ENCODE peak calls at places on chromosomes 6 and 20, in nine cellular contexts. S is HCT116, F is breast epithelium, X is endothelial cell of umbilical vein, Y is prostate gland, O is vagina, W is stomach, E is suprapubic skin, B is esophagus muscularis mucosa. I is an unnamed sample.

GRCh38 chr6:33591633-33592032 is 11.6 kb upstream of the BAK1 start:
- DNase-seq in O (no peak), B (no peak), E (no peak), S (no peak), X (no peak), F (no peak), Y (no peak), W (no peak), I (no peak)

GRCh38 chr20:44692932-44693476 is 22.2 kb upstream of the CCN5 start:
- DNase-seq in E (peak; percentile 89), O (no peak), B (peak; percentile 95), X (peak; percentile 98), F (peak; percentile 50), Y (no peak), W (peak; percentile 33), S (peak; percentile 71), I (peak; percentile 22)

GRCh38 chr6:119334535-119335264 is 14.9 kb downstream of the MAN1A1 start:
- DNase-seq in W (no peak), X (peak; percentile 72), O (no peak), B (no peak), F (no peak), E (no peak), Y (no peak), S (no peak), I (no peak)

GRCh38 chr6:90315354-90315960 is 18.8 kb upstream of the BACH2 start:
- DNase-seq in F (no peak), S (no peak), Y (no peak), E (no peak), O (no peak), B (peak; percentile 53), W (no peak), X (no peak), I (no peak)

GRCh38 chr20:40467014-40467413 is 222.0 kb downstream of the MAFB start:
- DNase-seq in F (no peak), O (no peak), S (no peak), X (no peak), B (peak; percentile 86), W (no peak), Y (no peak), E (no peak), I (no peak)

GRCh38 chr6:69630767-69631166 is 166.0 kb downstream of the LMBRD1 start:
- DNase-seq in S (no peak), W (no peak), B (no peak), Y (no peak), F (no peak), O (no peak), X (no peak), E (no peak), I (no peak)

GRCh38 chr6:125746731-125747588 is 2.5 kb upstream of the HEY2 start:
- DNase-seq in O (no peak), X (peak; percentile 47), S (no peak), B (no peak), Y (peak; percentile 21), W (peak; percentile 60), E (peak; percentile 82), F (peak; percentile 64), I (peak; percentile 71)

GRCh38 chr6:139764498-139764986 is 390.1 kb upstream of the CITED2 start:
- DNase-seq in X (peak; percentile 91), E (no peak), O (no peak), B (no peak), F (peak; percentile 45), Y (no peak), S (peak; percentile 83), W (no peak), I (no peak)

GRCh38 chr6:11710968-11711643 is 67.5 kb downstream of the ADTRP start:
- DNase-seq in S (no peak), O (no peak), Y (no peak), X (no peak), F (no peak), E (no peak), B (no peak), W (no peak), I (no peak)

GRCh38 chr6:9204171-9204570 is 768.8 kb upstream of the SLC35B3 start:
- DNase-seq in E (no peak), W (no peak), B (no peak), Y (no peak), X (peak; percentile 41), S (peak; percentile 56), F (peak; percentile 28), O (no peak), I (no peak)

GRCh38 chr6:153727910-153728309 is 311.1 kb upstream of the OPRM1 start:
- DNase-seq in B (no peak), S (no peak), W (no peak), Y (no peak), F (no peak), E (no peak), O (no peak), X (no peak), I (no peak)

GRCh38 chr20:10131612-10132345 is 86.9 kb upstream of the SNAP25 start:
- DNase-seq in E (no peak), F (peak; percentile 22), W (peak; percentile 72), Y (peak; percentile 29), X (no peak), O (no peak), S (no peak), B (no peak), I (peak; percentile 20)

GRCh38 chr6:75220365-75220764 is 14.5 kb upstream of the COL12A1 start:
- DNase-seq in B (no peak), F (no peak), O (no peak), Y (no peak), W (no peak), S (no peak), E (no peak), X (peak; percentile 30), I (no peak)

GRCh38 chr6:158409451-158409850 is 97.2 kb downstream of the TULP4 start:
- DNase-seq in F (no peak), B (peak; percentile 66), X (peak; percentile 94), E (no peak), W (no peak), O (no peak), S (no peak), Y (no peak), I (no peak)

GRCh38 chr6:100452998-100453397 is 11.7 kb downstream of the SIM1 start:
- DNase-seq in X (no peak), W (no peak), E (no peak), B (no peak), O (no peak), Y (no peak), S (no peak), F (no peak), I (no peak)

GRCh38 chr6:166559662-166560061 is 26.8 kb downstream of the RAMACL start:
- DNase-seq in B (no peak), Y (no peak), S (no peak), X (no peak), E (no peak), W (no peak), F (no peak), O (no peak), I (no peak)

GRCh38 chr6:49333345-49334120 is 129.5 kb downstream of the MMUT start:
- DNase-seq in O (no peak), X (no peak), Y (no peak), B (no peak), E (no peak), F (no peak), W (no peak), S (no peak), I (no peak)

DNA sequence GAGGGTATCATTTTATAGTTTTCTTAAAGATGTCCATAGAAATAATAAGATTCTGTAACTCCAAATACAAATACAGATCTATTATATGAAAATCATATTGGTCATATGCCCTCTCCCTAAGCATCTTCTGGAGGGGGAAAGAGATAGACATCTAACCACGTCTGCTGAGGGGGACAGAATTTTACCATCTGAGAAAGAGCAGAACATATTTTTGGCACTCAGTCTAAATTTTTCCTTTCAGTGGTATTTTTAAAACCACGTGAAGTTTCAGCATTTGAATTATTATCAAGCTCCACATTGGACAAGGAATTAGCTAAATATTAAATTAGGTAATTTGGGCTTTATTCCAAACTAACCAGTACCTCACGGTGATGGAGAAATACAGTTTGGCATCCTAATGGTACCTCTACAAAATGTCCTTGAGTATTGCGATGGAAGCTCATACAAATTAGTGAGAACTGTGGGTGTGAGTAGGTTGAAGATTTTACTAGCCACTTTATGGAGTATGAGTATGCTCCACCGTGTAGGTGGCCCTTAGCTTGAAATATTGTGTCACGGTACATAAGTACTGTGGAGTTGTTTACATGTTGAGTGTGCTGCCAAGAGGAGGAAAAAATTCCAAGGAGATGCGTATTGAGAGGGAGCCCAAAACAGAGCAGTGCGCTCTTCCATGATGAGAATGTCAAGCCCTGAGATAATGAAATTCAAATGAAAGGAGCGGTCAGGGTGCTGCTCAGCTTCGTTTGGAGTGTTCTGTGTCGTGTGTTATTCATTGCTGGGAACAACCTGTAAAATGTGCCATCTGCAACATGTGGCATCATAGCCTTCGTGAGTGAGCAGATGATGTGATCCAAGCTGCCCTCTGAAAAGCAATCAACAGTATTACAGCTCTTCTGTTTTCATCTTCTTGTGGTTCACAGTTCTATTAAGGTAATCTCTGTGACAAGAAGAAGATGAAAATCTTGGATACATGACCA is 48.4 kb upstream of the PHACTR2 start:
- DNase-seq in S (no peak), B (no peak), O (no peak), F (no peak), E (no peak), Y (no peak), X (no peak), W (no peak), I (no peak)
- TF ChIP-seq POLR2AphosphoS5 in S (no peak), B (peak; percentile 48), O (no peak), F (no peak), E (no peak), Y (no peak), X (no peak), W (peak; percentile 77), I (no peak)

GRCh38 chr6:116248577-116248976 is 5.3 kb downstream of the TSPYL4 start:
- DNase-seq in S (no peak), Y (no peak), F (no peak), E (no peak), X (no peak), W (no peak), B (no peak), O (no peak), I (no peak)
- H3K4me3 ChIP-seq in S (no peak overlapping the region), Y (no peak overlapping the region), F (no peak overlapping the region), E (no peak overlapping the region), X (no peak overlapping the region), W (no peak overlapping the region), B (no peak overlapping the region), O (no peak overlapping the region), I (no peak overlapping the region)

DNA sequence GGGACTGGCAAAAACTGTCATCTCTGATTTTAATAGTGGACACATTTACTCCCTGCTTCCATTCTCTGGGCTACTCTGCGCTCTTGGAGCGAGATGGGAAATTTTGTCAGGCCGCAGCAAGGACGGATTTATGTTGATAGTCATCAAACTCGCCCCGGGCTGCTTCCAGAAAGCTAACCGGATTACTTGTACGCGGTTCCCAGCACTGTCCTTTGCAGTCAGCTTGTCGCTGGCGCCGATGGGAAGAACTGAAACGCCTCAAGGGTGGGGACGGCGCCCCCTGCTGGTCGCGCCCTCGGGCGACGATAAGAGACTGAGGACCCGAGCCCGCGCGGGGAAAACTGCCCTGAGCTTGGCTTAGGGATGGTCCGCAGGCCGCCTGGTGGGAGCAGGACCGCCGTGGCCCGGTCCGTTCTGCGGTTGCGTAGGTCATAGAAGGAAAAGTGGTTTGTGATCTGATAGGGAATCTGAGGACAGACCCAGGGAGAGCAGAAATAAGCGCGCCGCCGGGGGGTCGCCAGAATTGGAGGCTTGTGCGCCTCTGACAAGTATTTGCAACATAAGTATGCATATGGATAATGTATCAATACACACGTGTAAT is 984 bp upstream of the ABT1 start:
- DNase-seq in Y (peak; percentile 93), E (peak; percentile 95), O (peak; percentile 93), S (peak; percentile 82), X (peak; percentile 88), F (peak; percentile 71), B (peak; percentile 98), W (peak; percentile 95), I (peak; percentile 95)
- TF ChIP-seq POLR2A in Y (no peak), E (no peak), O (no peak), S (no peak), X (no peak), F (no peak), B (no peak), W (no peak), I (no peak)

GRCh38 chr20:2703716-2704475 is 11.3 kb downstream of the EBF4 start:
- DNase-seq in W (no peak), X (no peak), S (no peak), F (no peak), O (no peak), B (peak; percentile 89), E (no peak), Y (no peak), I (no peak)
- TF ChIP-seq POLR2AphosphoS5 in W (no peak), X (no peak), S (no peak), F (no peak), O (no peak), B (no peak), E (no peak), Y (no peak), I (no peak)

I was measured in transverse colon.